ENCODE peak calls at places on chromosomes 16 and 17, in six cellular contexts. One of them, this sample, is unnamed.

GRCh38 chr16:49281843-49282642 is 405 bp upstream of the CBLN1 start:
- DNase-seq in HepG2: no peak
- DNase-seq in GM12878: no peak
- DNase-seq in H1: peak; percentile 54
- DNase-seq in K562: peak; percentile 99
- DNase-seq in SK-N-SH: peak; percentile 100
- DNase-seq in this sample: no peak

GRCh38 chr16:53899471-53899870 is 195.5 kb downstream of the FTO start:
- DNase-seq in K562: no peak
- DNase-seq in HepG2: peak; percentile 23
- DNase-seq in GM12878: no peak
- DNase-seq in H1: no peak
- DNase-seq in SK-N-SH: no peak
- DNase-seq in this sample: no peak

GRCh38 chr17:8158267-8159031 is 4.3 kb downstream of the VAMP2 start:
- DNase-seq in GM12878: no peak
- DNase-seq in HepG2: peak; percentile 81
- DNase-seq in H1: no peak
- DNase-seq in K562: peak; percentile 51
- DNase-seq in SK-N-SH: peak; percentile 86
- DNase-seq in this sample: peak; percentile 82

GRCh38 chr17:51435641-51436091 is 175.3 kb downstream of the UTP18 start:
- DNase-seq in K562: peak; percentile 23
- DNase-seq in SK-N-SH: peak; percentile 66
- DNase-seq in H1: peak; percentile 7
- DNase-seq in HepG2: peak; percentile 92
- DNase-seq in GM12878: no peak
- DNase-seq in this sample: peak; percentile 85

GRCh38 chr17:75155191-75155601 is 884 bp upstream of the JPT1 start:
- DNase-seq in K562: no peak
- DNase-seq in HepG2: no peak
- DNase-seq in GM12878: no peak
- DNase-seq in SK-N-SH: no peak
- DNase-seq in H1: no peak
- DNase-seq in this sample: no peak

GRCh38 chr16:13397126-13397525 is 495.7 kb downstream of the SHISA9 start:
- DNase-seq in GM12878: no peak
- DNase-seq in SK-N-SH: no peak
- DNase-seq in H1: no peak
- DNase-seq in HepG2: no peak
- DNase-seq in K562: no peak
- DNase-seq in this sample: no peak

GRCh38 chr17:28018439-28019070 is 23.9 kb upstream of the NLK start:
- DNase-seq in K562: no peak
- DNase-seq in GM12878: no peak
- DNase-seq in H1: no peak
- DNase-seq in HepG2: no peak
- DNase-seq in SK-N-SH: no peak
- DNase-seq in this sample: no peak

GRCh38 chr17:69828087-69828486 is 246.9 kb upstream of the KCNJ16 start:
- DNase-seq in GM12878: no peak
- DNase-seq in K562: no peak
- DNase-seq in H1: no peak
- DNase-seq in HepG2: no peak
- DNase-seq in SK-N-SH: no peak
- DNase-seq in this sample: no peak

GRCh38 chr16:81431554-81432353 is 12.9 kb upstream of the CMIP start:
- DNase-seq in GM12878: no peak
- DNase-seq in HepG2: peak; percentile 90
- DNase-seq in H1: no peak
- DNase-seq in SK-N-SH: no peak
- DNase-seq in K562: no peak
- DNase-seq in this sample: no peak

GRCh38 chr17:21532763-21533385 is 156.7 kb downstream of the KCNJ12 start:
- DNase-seq in GM12878: no peak
- DNase-seq in HepG2: no peak
- DNase-seq in K562: no peak
- DNase-seq in H1: no peak
- DNase-seq in SK-N-SH: no peak
- DNase-seq in this sample: no peak

GRCh38 chr17:81998719-81999438 is 21.4 kb downstream of the ASPSCR1 start:
- DNase-seq in H1: no peak
- DNase-seq in K562: no peak
- DNase-seq in HepG2: no peak
- DNase-seq in GM12878: no peak
- DNase-seq in SK-N-SH: no peak
- DNase-seq in this sample: no peak

GRCh38 chr17:79090503-79091372 is 16.1 kb downstream of the ENGASE start:
- DNase-seq in K562: peak; percentile 62
- DNase-seq in H1: no peak
- DNase-seq in HepG2: peak; percentile 28
- DNase-seq in GM12878: no peak
- DNase-seq in SK-N-SH: no peak
- DNase-seq in this sample: no peak

GRCh38 chr17:5585814-5586558 is 1.7 kb upstream of the NLRP1 start:
- DNase-seq in K562: peak; percentile 5
- DNase-seq in HepG2: no peak
- DNase-seq in SK-N-SH: no peak
- DNase-seq in H1: no peak
- DNase-seq in GM12878: peak; percentile 51
- DNase-seq in this sample: no peak

GRCh38 chr16:75494696-75495601 is at the start of gene CHST6:
- DNase-seq in GM12878: no peak
- DNase-seq in SK-N-SH: peak; percentile 67
- DNase-seq in HepG2: peak; percentile 52
- DNase-seq in H1: no peak
- DNase-seq in K562: peak; percentile 78
- DNase-seq in this sample: no peak

GRCh38 chr16:51723016-51723724 is 572.1 kb upstream of the SALL1 start:
- DNase-seq in SK-N-SH: no peak
- DNase-seq in K562: no peak
- DNase-seq in H1: no peak
- DNase-seq in GM12878: no peak
- DNase-seq in HepG2: no peak
- DNase-seq in this sample: no peak

GRCh38 chr17:19876524-19877161 is 8.9 kb upstream of the ULK2 start:
- DNase-seq in H1: no peak
- DNase-seq in SK-N-SH: no peak
- DNase-seq in HepG2: no peak
- DNase-seq in K562: no peak
- DNase-seq in GM12878: no peak
- DNase-seq in this sample: no peak

GRCh38 chr16:86355538-86355937 is 154.8 kb upstream of the FOXF1 start:
- DNase-seq in HepG2: no peak
- DNase-seq in SK-N-SH: no peak
- DNase-seq in K562: no peak
- DNase-seq in H1: no peak
- DNase-seq in GM12878: no peak
- DNase-seq in this sample: peak; percentile 92

GRCh38 chr16:85462405-85463227 is 150.5 kb upstream of the GSE1 start:
- DNase-seq in H1: no peak
- DNase-seq in HepG2: no peak
- DNase-seq in SK-N-SH: peak; percentile 86
- DNase-seq in K562: peak; percentile 97
- DNase-seq in GM12878: no peak
- DNase-seq in this sample: no peak

GRCh38 chr17:82592289-82592683 is 56.0 kb downstream of the WDR45B start:
- DNase-seq in HepG2: peak; percentile 21
- DNase-seq in SK-N-SH: peak; percentile 38
- DNase-seq in H1: no peak
- DNase-seq in GM12878: no peak
- DNase-seq in K562: no peak
- DNase-seq in this sample: no peak

GRCh38 chr16:50360033-50360778 is 8.6 kb downstream of the BRD7 start:
- DNase-seq in GM12878: no peak
- DNase-seq in K562: no peak
- DNase-seq in SK-N-SH: no peak
- DNase-seq in HepG2: no peak
- DNase-seq in H1: no peak
- DNase-seq in this sample: no peak

GRCh38 chr17:29124931-29125270 is 55.3 kb downstream of the MYO18A start:
- DNase-seq in HepG2: no peak
- DNase-seq in SK-N-SH: no peak
- DNase-seq in GM12878: no peak
- DNase-seq in K562: peak; percentile 52
- DNase-seq in H1: no peak
- DNase-seq in this sample: no peak

GRCh38 chr17:16214190-16215001 is 938 bp downstream of the NCOR1 start:
- DNase-seq in HepG2: no peak
- DNase-seq in SK-N-SH: no peak
- DNase-seq in K562: no peak
- DNase-seq in H1: no peak
- DNase-seq in GM12878: no peak
- DNase-seq in this sample: no peak

GRCh38 chr16:53891409-53892139 is 187.6 kb downstream of the FTO start:
- DNase-seq in GM12878: no peak
- DNase-seq in SK-N-SH: no peak
- DNase-seq in H1: no peak
- DNase-seq in K562: no peak
- DNase-seq in HepG2: no peak
- DNase-seq in this sample: no peak

GRCh38 chr17:80501739-80502577 is 25.6 kb upstream of the NPTX1 start:
- DNase-seq in H1: no peak
- DNase-seq in HepG2: no peak
- DNase-seq in K562: no peak
- DNase-seq in SK-N-SH: no peak
- DNase-seq in GM12878: no peak
- DNase-seq in this sample: no peak

GRCh38 chr17:49596613-49597244 is 21.1 kb downstream of the NXPH3 start:
- DNase-seq in K562: no peak
- DNase-seq in H1: no peak
- DNase-seq in GM12878: no peak
- DNase-seq in HepG2: peak; percentile 81
- DNase-seq in SK-N-SH: no peak
- DNase-seq in this sample: no peak

GRCh38 chr17:36647598-36647997 is 46.2 kb downstream of the MRM1 start:
- DNase-seq in HepG2: no peak
- DNase-seq in H1: no peak
- DNase-seq in SK-N-SH: no peak
- DNase-seq in GM12878: no peak
- DNase-seq in K562: peak; percentile 22
- DNase-seq in this sample: no peak

GRCh38 chr16:10514369-10515055 is 65.9 kb downstream of the EMP2 start:
- DNase-seq in K562: peak; percentile 57
- DNase-seq in GM12878: no peak
- DNase-seq in HepG2: peak; percentile 73
- DNase-seq in H1: no peak
- DNase-seq in SK-N-SH: peak; percentile 62
- DNase-seq in this sample: peak; percentile 33

GRCh38 chr16:2035431-2036199 is 8.9 kb downstream of the NHERF2 start:
- DNase-seq in SK-N-SH: peak; percentile 66
- DNase-seq in H1: no peak
- DNase-seq in K562: no peak
- DNase-seq in GM12878: no peak
- DNase-seq in HepG2: peak; percentile 84
- DNase-seq in this sample: no peak

GRCh38 chr17:41065829-41066624 is at the start of gene KRTAP2-4:
- DNase-seq in GM12878: no peak
- DNase-seq in SK-N-SH: no peak
- DNase-seq in K562: peak; percentile 9
- DNase-seq in HepG2: peak; percentile 28
- DNase-seq in H1: no peak
- DNase-seq in this sample: peak; percentile 78

GRCh38 chr17:28551421-28552186 is 820 bp downstream of the UNC119 start:
- DNase-seq in SK-N-SH: no peak
- DNase-seq in K562: no peak
- DNase-seq in GM12878: no peak
- DNase-seq in HepG2: no peak
- DNase-seq in H1: no peak
- DNase-seq in this sample: no peak

GRCh38 chr16:637081-638018 is 1.2 kb upstream of the METTL26 start:
- DNase-seq in HepG2: peak; percentile 37
- DNase-seq in SK-N-SH: peak; percentile 100
- DNase-seq in GM12878: no peak
- DNase-seq in K562: peak; percentile 97
- DNase-seq in H1: no peak
- DNase-seq in this sample: no peak

GRCh38 chr17:32515677-32516383 is 29.0 kb downstream of the CDK5R1 start:
- DNase-seq in K562: no peak
- DNase-seq in HepG2: no peak
- DNase-seq in H1: no peak
- DNase-seq in SK-N-SH: no peak
- DNase-seq in GM12878: peak; percentile 89
- DNase-seq in this sample: no peak
- H2AFZ ChIP-seq in K562: no peak overlapping the region
- H2AFZ ChIP-seq in HepG2: no peak overlapping the region
- H2AFZ ChIP-seq in H1: no peak overlapping the region
- H2AFZ ChIP-seq in SK-N-SH: no peak overlapping the region
- H2AFZ ChIP-seq in GM12878: no peak overlapping the region
- H2AFZ ChIP-seq in this sample: no peak overlapping the region

GRCh38 chr16:89115216-89115949 is 21.7 kb downstream of the ACSF3 start:
- DNase-seq in GM12878: peak; percentile 67
- DNase-seq in HepG2: no peak
- DNase-seq in H1: no peak
- DNase-seq in K562: peak; percentile 49
- DNase-seq in SK-N-SH: no peak
- DNase-seq in this sample: no peak
- TF ChIP-seq YY1 in GM12878: peak; percentile 30
- TF ChIP-seq YY1 in HepG2: no peak
- TF ChIP-seq YY1 in H1: no peak
- TF ChIP-seq YY1 in K562: no peak
- TF ChIP-seq YY1 in SK-N-SH: no peak
- TF ChIP-seq YY1 in this sample: no peak

GRCh38 chr17:73640691-73641090 is 3.6 kb downstream of the SDK2 start:
- DNase-seq in HepG2: no peak
- DNase-seq in K562: no peak
- DNase-seq in GM12878: no peak
- DNase-seq in H1: no peak
- DNase-seq in SK-N-SH: no peak
- DNase-seq in this sample: no peak
- H2AFZ ChIP-seq in HepG2: no peak overlapping the region
- H2AFZ ChIP-seq in K562: no peak overlapping the region
- H2AFZ ChIP-seq in GM12878: no peak overlapping the region
- H2AFZ ChIP-seq in H1: no peak overlapping the region
- H2AFZ ChIP-seq in SK-N-SH: no peak overlapping the region
- H2AFZ ChIP-seq in this sample: no peak overlapping the region

GRCh38 chr16:31696968-31697743 is 169.5 kb downstream of the AHSP start:
- DNase-seq in HepG2: peak; percentile 64
- DNase-seq in H1: no peak
- DNase-seq in GM12878: no peak
- DNase-seq in K562: peak; percentile 44
- DNase-seq in SK-N-SH: peak; percentile 76
- DNase-seq in this sample: peak; percentile 43

GRCh38 chr16:31693733-31694132 is 166.0 kb downstream of the AHSP start:
- DNase-seq in GM12878: no peak
- DNase-seq in SK-N-SH: no peak
- DNase-seq in H1: no peak
- DNase-seq in K562: no peak
- DNase-seq in HepG2: no peak
- DNase-seq in this sample: no peak

GRCh38 chr16:31694461-31694860 is 166.8 kb downstream of the AHSP start:
- DNase-seq in GM12878: no peak
- DNase-seq in SK-N-SH: no peak
- DNase-seq in HepG2: no peak
- DNase-seq in K562: no peak
- DNase-seq in H1: no peak
- DNase-seq in this sample: no peak

GRCh38 chr16:31697744-31698125 is 170.0 kb downstream of the AHSP start:
- DNase-seq in SK-N-SH: no peak
- DNase-seq in H1: no peak
- DNase-seq in K562: no peak
- DNase-seq in GM12878: no peak
- DNase-seq in HepG2: no peak
- DNase-seq in this sample: no peak

GRCh38 chr16:31695667-31696066 is 168.0 kb downstream of the AHSP start:
- DNase-seq in H1: no peak
- DNase-seq in SK-N-SH: no peak
- DNase-seq in HepG2: no peak
- DNase-seq in K562: no peak
- DNase-seq in GM12878: no peak
- DNase-seq in this sample: no peak
- TF ChIP-seq YY1 in H1: no peak
- TF ChIP-seq YY1 in SK-N-SH: no peak
- TF ChIP-seq YY1 in HepG2: no peak
- TF ChIP-seq YY1 in K562: no peak
- TF ChIP-seq YY1 in GM12878: peak; percentile 42
- TF ChIP-seq YY1 in this sample: no peak